ENCODE peak calls at places on chromosomes 5 and 9, in four cellular contexts. K is HCT116, R is transverse colon, P is stomach. D is an unnamed sample.

GRCh38 chr9:21672140-21672539 is 130.3 kb upstream of the MTAP start:
- DNase-seq in R (no peak), K (no peak), P (no peak), D (no peak)

GRCh38 chr5:127326438-127326837 is 35.8 kb downstream of the MEGF10 start:
- DNase-seq in P (no peak), R (no peak), K (no peak), D (no peak)

GRCh38 chr5:28012538-28012937 is 974.2 kb upstream of the CDH9 start:
- DNase-seq in R (no peak), K (no peak), P (no peak), D (no peak)

GRCh38 chr9:124286292-124286931 is 28.7 kb downstream of the NEK6 start:
- DNase-seq in K (peak; percentile 19), R (peak; percentile 81), P (peak; percentile 58), D (no peak)

GRCh38 chr9:88387035-88387732 is 1.1 kb upstream of the SPIN1 start:
- DNase-seq in P (peak; percentile 34), R (peak; percentile 74), K (peak; percentile 23), D (peak; percentile 84)

GRCh38 chr9:116039893-116040292 is 113.7 kb upstream of the PAPPA start:
- DNase-seq in K (no peak), P (no peak), R (no peak), D (no peak)

GRCh38 chr5:147234098-147234824 is 565 bp upstream of the STK32A start:
- DNase-seq in R (no peak), P (no peak), K (no peak), D (no peak)

GRCh38 chr5:143703659-143704058 is 108.3 kb upstream of the HMHB1 start:
- DNase-seq in R (no peak), P (no peak), K (no peak), D (no peak)

GRCh38 chr5:174505621-174506020 is 218.8 kb upstream of the MSX2 start:
- DNase-seq in P (no peak), K (no peak), R (no peak), D (no peak)

GRCh38 chr5:89698028-89698427 is 711.5 kb downstream of the CETN3 start:
- DNase-seq in R (no peak), P (no peak), K (no peak), D (no peak)

GRCh38 chr5:149216515-149216914 is 55.1 kb upstream of the AFAP1L1 start:
- DNase-seq in P (no peak), R (no peak), K (no peak), D (no peak)

GRCh38 chr5:126446498-126447224 is 23.5 kb downstream of the GRAMD2B start:
- DNase-seq in R (peak; percentile 61), K (peak; percentile 71), P (no peak), D (no peak)

GRCh38 chr5:139413963-139414362 is 10.1 kb upstream of the SPATA24 start:
- DNase-seq in K (no peak), R (no peak), P (no peak), D (no peak)

GRCh38 chr9:130498918-130499698 is 54.3 kb downstream of the ASS1 start:
- DNase-seq in K (no peak), P (no peak), R (no peak), D (no peak)

GRCh38 chr5:5025774-5026406 is 114.2 kb upstream of the ADAMTS16 start:
- DNase-seq in P (no peak), R (no peak), K (no peak), D (no peak)

GRCh38 chr5:176776141-176776865 is 34.1 kb upstream of the UNC5A start:
- DNase-seq in P (no peak), K (no peak), R (no peak), D (peak; percentile 21)

GRCh38 chr9:86454701-86455402 is 100.6 kb upstream of the TUT7 start:
- DNase-seq in P (no peak), K (no peak), R (no peak), D (no peak)

GRCh38 chr5:81077105-81077504 is 116.9 kb downstream of the RASGRF2 start:
- DNase-seq in R (no peak), P (no peak), K (no peak), D (no peak)

GRCh38 chr9:13020141-13020540 is 245.3 kb downstream of the LURAP1L start:
- DNase-seq in R (no peak), P (no peak), K (no peak), D (no peak)

GRCh38 chr9:5485365-5486085 is 24.8 kb upstream of the PDCD1LG2 start:
- DNase-seq in P (no peak), K (no peak), R (no peak), D (no peak)

GRCh38 chr5:15837584-15838289 is 337.8 kb downstream of the FBXL7 start:
- DNase-seq in K (no peak), R (no peak), P (no peak), D (no peak)

GRCh38 chr5:65152131-65152530 is 329.6 kb downstream of the ADAMTS6 start:
- DNase-seq in K (no peak), R (peak; percentile 39), P (no peak), D (no peak)

GRCh38 chr9:112175796-112176315 is 759 bp upstream of the SUSD1 start:
- DNase-seq in P (no peak), R (no peak), K (no peak), D (no peak)

GRCh38 chr9:112174965-112175795 is at the start of gene SUSD1:
- DNase-seq in P (peak; percentile 38), R (peak; percentile 51), K (no peak), D (peak; percentile 90)

GRCh38 chr9:112176410-112177010 is 1.4 kb upstream of the SUSD1 start:
- DNase-seq in K (no peak), R (peak; percentile 42), P (no peak), D (no peak)

GRCh38 chr9:112173489-112174222 is 1.4 kb downstream of the SUSD1 start:
- DNase-seq in R (peak; percentile 42), K (no peak), P (no peak), D (no peak)

GRCh38 chr9:112174223-112174964 is 703 bp downstream of the SUSD1 start:
- DNase-seq in K (no peak), R (peak; percentile 87), P (peak; percentile 79), D (peak; percentile 95)
- H3K27ac ChIP-seq in K (peak overlapping the region; percentile 77), R (peak overlapping the region; percentile 85), P (peak overlapping the region; percentile 91), D (peak overlapping the region; percentile 89)

GRCh38 chr9:96138616-96139015 is 163.4 kb downstream of the HSD17B3 start:
- DNase-seq in K (no peak), P (no peak), R (no peak), D (no peak)

GRCh38 chr9:96137666-96138429 is 164.1 kb downstream of the HSD17B3 start:
- DNase-seq in K (no peak), R (no peak), P (no peak), D (no peak)

GRCh38 chr9:96135904-96136303 is 166.1 kb downstream of the HSD17B3 start:
- DNase-seq in K (no peak), R (no peak), P (no peak), D (no peak)

GRCh38 chr9:96135071-96135825 is 166.7 kb downstream of the HSD17B3 start:
- DNase-seq in P (no peak), R (no peak), K (no peak), D (no peak)

GRCh38 chr9:96136992-96137665 is 164.8 kb downstream of the HSD17B3 start:
- DNase-seq in P (peak; percentile 79), K (no peak), R (peak; percentile 80), D (no peak)
- TF ChIP-seq POLR2AphosphoS5 in P (no peak), K (no peak), R (peak; percentile 22), D (no peak)

GRCh38 chr9:101317735-101318134 is 67.1 kb downstream of the BAAT start:
- DNase-seq in K (no peak), R (no peak), P (no peak), D (no peak)
- TF ChIP-seq POLR2A in K (no peak), R (no peak), P (no peak), D (no peak)

GRCh38 chr5:132436936-132437335 is 53.6 kb downstream of the IRF1 start:
- DNase-seq in R (no peak), K (no peak), P (no peak), D (no peak)

GRCh38 chr5:132437604-132438275 is 52.8 kb downstream of the IRF1 start:
- DNase-seq in K (no peak), P (peak; percentile 63), R (peak; percentile 84), D (peak; percentile 93)

GRCh38 chr5:132435891-132436290 is 54.7 kb downstream of the IRF1 start:
- DNase-seq in K (no peak), R (peak; percentile 38), P (no peak), D (no peak)

GRCh38 chr5:132439521-132440206 is 50.9 kb downstream of the IRF1 start:
- DNase-seq in P (no peak), R (peak; percentile 66), K (no peak), D (no peak)

DNA sequence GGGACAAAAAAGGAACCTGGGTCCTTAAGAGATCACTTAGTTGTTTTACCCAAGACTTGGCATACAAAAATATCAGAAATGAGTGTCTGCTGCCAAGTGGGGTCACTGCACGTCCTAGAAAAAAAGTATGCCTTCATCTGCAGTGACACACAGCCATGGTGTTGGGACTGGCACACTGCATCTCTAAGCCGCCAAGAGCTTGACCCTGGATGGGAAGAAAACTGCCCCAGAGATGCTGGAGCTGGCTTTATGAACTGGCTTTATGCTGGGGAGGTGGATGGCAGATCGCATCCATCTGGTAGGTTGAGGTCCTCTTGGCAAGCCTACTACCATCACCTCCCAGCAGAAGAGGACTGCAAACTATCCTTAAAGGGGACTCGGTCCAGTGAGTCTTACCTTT is 51.6 kb downstream of the IRF1 start:
- DNase-seq in R (no peak), K (no peak), P (no peak), D (no peak)
- H3K27ac ChIP-seq in R (peak overlapping the region; percentile 83), K (no peak overlapping the region), P (peak overlapping the region; percentile 81), D (peak overlapping the region; percentile 74)

DNA sequence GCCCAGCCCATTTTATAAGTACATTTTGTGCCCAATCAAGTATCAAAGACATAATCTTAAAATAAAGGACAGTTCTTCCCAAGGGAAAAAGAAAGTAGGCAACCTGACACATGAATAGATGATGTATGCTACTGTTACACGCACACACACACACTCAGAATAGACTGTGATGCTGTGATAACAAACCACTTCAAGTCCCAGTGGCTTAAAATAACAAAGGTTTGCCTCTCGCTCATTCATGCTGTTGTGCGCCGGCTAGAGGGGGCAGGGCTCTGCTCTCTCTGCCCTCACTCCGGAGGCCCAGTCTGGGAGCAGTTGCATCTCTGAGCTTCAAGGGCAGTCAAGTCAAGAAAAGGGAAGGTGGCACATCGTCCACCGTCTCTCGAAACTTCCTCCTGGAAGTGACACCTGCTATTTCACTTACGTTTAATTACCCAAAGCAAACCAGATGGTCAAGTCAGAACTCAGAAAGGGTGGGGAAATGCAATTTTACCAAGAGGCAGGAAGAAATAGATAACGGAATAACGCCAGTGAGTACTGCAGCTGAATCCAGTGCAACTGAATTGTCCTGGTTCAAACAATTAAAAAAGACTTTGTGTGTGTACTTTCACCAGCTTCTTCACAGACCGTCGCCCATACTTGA is 43.3 kb downstream of the ANKRD33B start:
- DNase-seq in K (no peak), R (peak; percentile 38), P (no peak), D (peak; percentile 88)
- TF ChIP-seq POLR2AphosphoS5 in K (no peak), R (no peak), P (no peak), D (peak; percentile 81)

GRCh38 chr9:131728961-131729360 is 10.9 kb downstream of the RAPGEF1 start:
- DNase-seq in K (no peak), P (no peak), R (peak; percentile 59), D (peak; percentile 88)
- TF ChIP-seq POLR2A in K (no peak), P (no peak), R (no peak), D (no peak)

GRCh38 chr9:89388868-89389177 is 70.5 kb downstream of the SECISBP2 start:
- DNase-seq in P (no peak), R (no peak), K (no peak), D (no peak)
- H3K27ac ChIP-seq in P (peak overlapping the region; percentile 76), R (peak overlapping the region; percentile 79), K (no peak overlapping the region), D (peak overlapping the region; percentile 90)

D was measured in spleen.